ENCODE peak calls at places on chromosome 2, in ten cellular contexts. K is dorsolateral prefrontal cortex; A is right cardiac atrium; C is activated CD4-positive, alpha-beta T cell treated with anti-CD3 and anti-CD28 coated beads, Interleukin-2, amount 50 U/mL, for 48 hours; Y is NCI-H1694; G is globus pallidus; I is kidney glomerular epithelial cell; S is choroid plexus epithelial cell; U is HT1080; R is HFFc6. L is an unnamed sample.

GRCh38 chr2:236764716-236765115 is 195.1 kb downstream of the ACKR3 start:
- DNase-seq in I (no peak), U (no peak), G (no peak), S (no peak), A (no peak), R (no peak), K (no peak), Y (no peak), C (no peak), L (no peak)

GRCh38 chr2:187655001-187655400 is 100.8 kb upstream of the TFPI start:
- DNase-seq in S (no peak), G (no peak), Y (no peak), C (no peak), R (no peak), K (no peak), I (no peak), U (no peak), A (peak; percentile 67), L (no peak)

GRCh38 chr2:178070824-178071223 is 1.8 kb downstream of the PDE11A start:
- DNase-seq in U (no peak), G (no peak), S (no peak), C (no peak), A (no peak), Y (no peak), I (no peak), R (peak; percentile 3), K (no peak), L (no peak)

GRCh38 chr2:152648336-152648735 is 68.9 kb downstream of the PRPF40A start:
- DNase-seq in A (no peak), G (no peak), I (no peak), K (no peak), S (peak; percentile 52), R (no peak), U (no peak), Y (no peak), C (no peak), L (no peak)

GRCh38 chr2:15242936-15243461 is 318.1 kb downstream of the NBAS start:
- DNase-seq in I (no peak), C (no peak), R (peak; percentile 3), G (no peak), U (peak; percentile 21), K (no peak), A (no peak), Y (no peak), S (no peak), L (no peak)

GRCh38 chr2:8567469-8568108 is 114.3 kb upstream of the ID2 start:
- DNase-seq in S (no peak), U (no peak), K (peak; percentile 4), Y (no peak), R (no peak), A (no peak), G (no peak), I (no peak), C (no peak), L (no peak)

GRCh38 chr2:145764631-145765030 is 1244.7 kb upstream of the ZEB2 start:
- DNase-seq in S (no peak), A (peak; percentile 84), Y (peak; percentile 71), R (no peak), G (no peak), C (no peak), I (no peak), U (no peak), K (no peak), L (no peak)

GRCh38 chr2:118800736-118801135 is 46.7 kb downstream of the EN1 start:
- DNase-seq in G (no peak), I (no peak), C (no peak), R (no peak), K (no peak), U (no peak), A (no peak), S (peak; percentile 11), Y (no peak), L (no peak)

GRCh38 chr2:70931376-70932000 is 4.2 kb upstream of the ATP6V1B1 start:
- DNase-seq in R (no peak), S (no peak), I (no peak), A (no peak), U (no peak), C (no peak), Y (no peak), G (no peak), K (no peak), L (no peak)

GRCh38 chr2:196331143-196331542 is 159.8 kb upstream of the STK17B start:
- DNase-seq in R (peak; percentile 76), A (no peak), C (no peak), U (peak; percentile 70), S (peak; percentile 89), I (no peak), G (no peak), K (no peak), Y (no peak), L (no peak)

GRCh38 chr2:128289439-128289838 is 29.2 kb downstream of the HS6ST1 start:
- DNase-seq in R (no peak), I (no peak), K (no peak), S (no peak), A (peak; percentile 8), C (no peak), G (no peak), U (no peak), Y (peak; percentile 42), L (peak; percentile 29)

GRCh38 chr2:112155331-112156151 is 17.4 kb downstream of the FBLN7 start:
- DNase-seq in K (no peak), I (no peak), G (no peak), S (no peak), U (no peak), C (peak; percentile 46), R (no peak), A (no peak), Y (no peak), L (no peak)

GRCh38 chr2:176583530-176584101 is 314.4 kb downstream of the MTX2 start:
- DNase-seq in K (no peak), A (no peak), I (peak; percentile 71), U (peak; percentile 84), S (peak; percentile 48), C (no peak), G (no peak), Y (no peak), R (peak; percentile 45), L (no peak)